ENCODE peak calls at places on chromosomes 13 and 19, in nine cellular contexts. A is ascending aorta; H is H9; J is activated T-helper 2 cell treated with anti-CD3 and anti-CD28 coated beads, Interferon-gamma antibody, Interleukin-2, Interleukin-4, amounts not matched to agents 10 μg/mL and 5 μg/mL and 100 μg/mL, durations not matched to agents 14 hours and 24 hours and 36 hours; K is right atrium auricular region; N is stimulated activated CD8-positive, alpha-beta memory T cell treated with anti-CD3 and anti-CD28 coated beads, Interleukin-7, amount 100 ng/mL, for 1 hour; W is NCI-H1105 treated with DMSO at 0.1 percent for 48 hours; O is RWPE1; R is brain microvascular endothelial cell. C is an unnamed sample.
A peak's percentile ranks its signal among the peaks of the same experiment; 100 is the strongest.

GRCh38 chr13:105311094-105311493 is 1224.4 kb downstream of the EFNB2 start:
- DNase-seq in A (no peak), H (no peak), J (no peak), K (no peak), N (no peak), W (no peak), O (no peak), R (no peak), C (no peak)

GRCh38 chr19:7833225-7834156 is 3.5 kb downstream of the EVI5L start:
- DNase-seq in A (no peak), H (no peak), J (no peak), K (peak; percentile 63), N (no peak), W (no peak), O (peak; percentile 91), R (no peak), C (no peak)

GRCh38 chr13:71625694-71626093 is 241.3 kb downstream of the DACH1 start:
- DNase-seq in A (no peak), H (no peak), J (no peak), K (no peak), N (no peak), W (no peak), O (no peak), R (no peak), C (no peak)

GRCh38 chr19:33410915-33411401 is 37.4 kb downstream of the CEBPG start:
- DNase-seq in A (no peak), H (no peak), J (no peak), K (no peak), N (no peak), W (no peak), O (no peak), R (no peak), C (no peak)

GRCh38 chr19:15304140-15304705 is 28.1 kb downstream of the BRD4 start:
- DNase-seq in A (no peak), H (no peak), J (no peak), K (no peak), N (no peak), W (no peak), O (no peak), R (no peak), C (no peak)

GRCh38 chr19:5514001-5514400 is 53.8 kb downstream of the TINCR start:
- DNase-seq in A (no peak), H (no peak), J (no peak), K (no peak), N (no peak), W (no peak), O (no peak), R (no peak), C (no peak)

GRCh38 chr13:112619730-112620639 is 32.0 kb upstream of the TUBGCP3 start:
- DNase-seq in A (no peak), H (peak; percentile 91), J (no peak), K (peak; percentile 53), N (no peak), W (peak; percentile 99), O (peak; percentile 42), R (no peak), C (no peak)

GRCh38 chr13:21075303-21076264 is 14.2 kb upstream of the LATS2 start:
- DNase-seq in A (peak; percentile 74), H (peak; percentile 78), J (peak; percentile 16), K (no peak), N (no peak), W (no peak), O (no peak), R (no peak), C (no peak)

GRCh38 chr13:24682353-24682752 is 2.1 kb downstream of the ATP12A start:
- DNase-seq in A (no peak), H (no peak), J (no peak), K (no peak), N (no peak), W (no peak), O (no peak), R (no peak), C (no peak)

GRCh38 chr19:6610934-6611370 is 20.0 kb upstream of the CD70 start:
- DNase-seq in A (no peak), H (no peak), J (no peak), K (peak; percentile 43), N (no peak), W (no peak), O (peak; percentile 72), R (peak; percentile 59), C (peak; percentile 89)